ENCODE peak calls at places on chromosome 9, in five cellular contexts. D, S, Z, F and O are unnamed samples.

GRCh38 chr9:137429974-137430722 is 7.0 kb downstream of the NOXA1 start:
- DNase-seq in D (no peak), S (no peak), Z (no peak), F (peak), O (peak)

GRCh38 chr9:79014929-79015699 is 556.7 kb upstream of the TLE4 start:
- DNase-seq in D (peak), S (no peak), Z (no peak), F (no peak), O (no peak)

GRCh38 chr9:69671904-69672827 is at the start of gene APBA1:
- DNase-seq in D (peak), S (no peak), Z (no peak), F (peak), O (no peak)

GRCh38 chr9:120778758-120779157 is 14.5 kb downstream of the FBXW2 start:
- DNase-seq in D (peak), S (no peak), Z (peak), F (no peak), O (no peak)

GRCh38 chr9:128845186-128845931 is 15.8 kb upstream of the SPOUT1 start:
- DNase-seq in D (no peak), S (no peak), Z (peak), F (peak), O (no peak)

GRCh38 chr9:114804504-114804903 is 1.3 kb downstream of the TNFSF15 start:
- DNase-seq in D (peak), S (no peak), Z (peak), F (no peak), O (no peak)

GRCh38 chr9:107737987-107738743 is 248.6 kb upstream of the KLF4 start:
- DNase-seq in D (no peak), S (no peak), Z (no peak), F (no peak), O (no peak)

GRCh38 chr9:121860744-121861143 is 209.3 kb downstream of the DAB2IP start:
- DNase-seq in D (no peak), S (no peak), Z (no peak), F (no peak), O (no peak)

GRCh38 chr9:113918697-113919390 is 42.7 kb downstream of the ZNF618 start:
- DNase-seq in D (no peak), S (no peak), Z (no peak), F (no peak), O (no peak)

GRCh38 chr9:90815183-90815943 is 13.7 kb downstream of the SYK start:
- DNase-seq in D (no peak), S (no peak), Z (no peak), F (peak), O (no peak)

GRCh38 chr9:93651521-93651950 is 75.2 kb downstream of the PHF2 start:
- DNase-seq in D (no peak), S (no peak), Z (no peak), F (no peak), O (no peak)

GRCh38 chr9:136616307-136616635 is 46.4 kb upstream of the EGFL7 start:
- DNase-seq in D (no peak), S (no peak), Z (no peak), F (no peak), O (no peak)

GRCh38 chr9:87826331-87826730 is 56.3 kb upstream of the SPATA31E1 start:
- DNase-seq in D (no peak), S (no peak), Z (no peak), F (no peak), O (no peak)

GRCh38 chr9:27184556-27185351 is 75.7 kb downstream of the TEK start:
- DNase-seq in D (no peak), S (no peak), Z (no peak), F (no peak), O (no peak)

GRCh38 chr9:84736076-84736475 is 66.5 kb downstream of the NTRK2 start:
- DNase-seq in D (no peak), S (no peak), Z (no peak), F (no peak), O (no peak)

GRCh38 chr9:121652037-121652837 is 803 bp downstream of the DAB2IP start:
- DNase-seq in D (no peak), S (no peak), Z (no peak), F (no peak), O (no peak)

GRCh38 chr9:128072144-128073021 is 4.4 kb downstream of the SLC25A25 start:
- DNase-seq in D (peak), S (peak), Z (no peak), F (peak), O (no peak)

GRCh38 chr9:14322211-14323082 is 8.5 kb upstream of the NFIB start:
- DNase-seq in D (peak), S (no peak), Z (peak), F (peak), O (peak)

GRCh38 chr9:20238921-20239320 is 383.4 kb downstream of the MLLT3 start:
- DNase-seq in D (no peak), S (no peak), Z (no peak), F (no peak), O (no peak)

GRCh38 chr9:95078934-95079333 is 238.6 kb downstream of the FANCC start:
- DNase-seq in D (no peak), S (no peak), Z (no peak), F (no peak), O (no peak)

GRCh38 chr9:112624711-112625707 is 92.9 kb downstream of the INIP start:
- DNase-seq in D (no peak), S (no peak), Z (no peak), F (no peak), O (no peak)

GRCh38 chr9:15404171-15404570 is 18.5 kb upstream of the SNAPC3 start:
- DNase-seq in D (no peak), S (no peak), Z (no peak), F (no peak), O (no peak)

GRCh38 chr9:81628897-81629296 is 60.5 kb downstream of the TLE1 start:
- DNase-seq in D (peak), S (no peak), Z (peak), F (no peak), O (no peak)

GRCh38 chr9:93083592-93084470 is 12.2 kb upstream of the CARD19 start:
- DNase-seq in D (no peak), S (no peak), Z (no peak), F (no peak), O (no peak)

GRCh38 chr9:121178676-121179372 is 22.8 kb downstream of the RAB14 start:
- DNase-seq in D (no peak), S (no peak), Z (no peak), F (no peak), O (no peak)

GRCh38 chr9:110842976-110843375 is 174.4 kb downstream of the MUSK start:
- DNase-seq in D (no peak), S (no peak), Z (no peak), F (no peak), O (no peak)
- TF ChIP-seq KDM1A in D (no peak), S (no peak), Z (no peak), F (no peak), O (no peak)

GRCh38 chr9:99721898-99722297 is 99.8 kb upstream of the NR4A3 start:
- DNase-seq in D (no peak), S (no peak), Z (no peak), F (no peak), O (no peak)

GRCh38 chr9:99725852-99726251 is 95.8 kb upstream of the NR4A3 start:
- DNase-seq in D (no peak), S (no peak), Z (no peak), F (no peak), O (no peak)

GRCh38 chr9:99724640-99725039 is 97.0 kb upstream of the NR4A3 start:
- DNase-seq in D (no peak), S (no peak), Z (no peak), F (no peak), O (no peak)

GRCh38 chr9:99720455-99721050 is 101.1 kb upstream of the NR4A3 start:
- DNase-seq in D (no peak), S (peak), Z (no peak), F (no peak), O (no peak)

DNA sequence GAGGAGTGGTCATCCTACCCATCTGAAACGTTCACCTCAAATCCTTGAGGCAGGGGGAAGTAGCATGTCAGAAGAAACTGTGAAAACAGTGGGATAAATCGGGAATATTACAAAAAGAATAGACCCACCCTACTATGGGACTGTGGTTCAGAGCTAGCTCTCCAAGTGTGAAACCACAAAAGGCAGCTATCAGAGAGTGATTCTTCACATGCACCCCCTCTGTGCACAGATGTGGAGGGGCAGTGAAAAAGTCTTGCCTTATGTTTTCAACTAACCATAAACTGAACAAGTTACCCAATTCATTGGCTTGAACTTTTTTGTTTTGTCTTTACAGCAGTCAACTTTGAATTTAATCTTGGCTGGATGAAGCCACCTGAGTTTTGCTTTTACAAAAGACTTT is 98.8 kb upstream of the NR4A3 start:
- DNase-seq in D (no peak), S (no peak), Z (no peak), F (no peak), O (no peak)
- TF ChIP-seq KDM1A in D (no peak), S (no peak), Z (no peak), F (no peak), O (no peak)

DNA sequence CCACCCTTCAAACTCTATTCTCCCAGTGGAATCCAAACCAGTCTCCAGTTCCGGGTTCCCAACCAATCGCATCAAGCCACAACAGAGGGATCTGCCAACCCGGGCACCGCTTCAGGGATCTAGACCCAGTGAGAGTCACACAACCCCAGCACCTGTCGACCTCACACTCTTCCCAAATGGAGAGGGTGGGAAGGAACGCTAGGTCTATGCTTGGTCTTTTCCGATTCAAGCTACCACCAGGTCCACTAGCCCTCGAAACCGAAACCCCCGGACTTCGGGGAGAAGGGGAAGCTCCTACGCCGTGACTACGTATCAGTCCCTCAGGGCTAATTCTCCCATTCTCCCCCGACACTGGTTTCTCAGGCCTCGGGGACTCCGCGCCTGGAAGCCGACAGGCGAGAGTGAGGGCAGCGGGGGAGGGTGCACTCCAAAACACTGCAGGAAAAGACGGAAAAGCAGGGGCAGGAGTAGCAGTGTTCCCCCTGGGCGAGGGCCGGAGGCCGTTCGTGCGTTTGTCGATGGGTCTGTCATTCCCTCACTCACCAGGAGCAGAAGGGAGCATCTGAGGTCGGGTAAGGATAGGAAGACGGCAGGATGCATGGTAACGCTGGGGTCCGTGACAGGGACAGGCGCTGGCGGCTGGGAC is 436 bp downstream of the ERP44 start:
- DNase-seq in D (peak), S (no peak), Z (peak), F (peak), O (peak)
- TF ChIP-seq KDM1A in D (no peak), S (no peak), Z (no peak), F (no peak), O (no peak)

GRCh38 chr9:9820411-9820810 is 792.4 kb downstream of the PTPRD start:
- DNase-seq in D (no peak), S (no peak), Z (no peak), F (no peak), O (no peak)
- TF ChIP-seq KDM1A in D (no peak), S (no peak), Z (no peak), F (no peak), O (no peak)

DNA sequence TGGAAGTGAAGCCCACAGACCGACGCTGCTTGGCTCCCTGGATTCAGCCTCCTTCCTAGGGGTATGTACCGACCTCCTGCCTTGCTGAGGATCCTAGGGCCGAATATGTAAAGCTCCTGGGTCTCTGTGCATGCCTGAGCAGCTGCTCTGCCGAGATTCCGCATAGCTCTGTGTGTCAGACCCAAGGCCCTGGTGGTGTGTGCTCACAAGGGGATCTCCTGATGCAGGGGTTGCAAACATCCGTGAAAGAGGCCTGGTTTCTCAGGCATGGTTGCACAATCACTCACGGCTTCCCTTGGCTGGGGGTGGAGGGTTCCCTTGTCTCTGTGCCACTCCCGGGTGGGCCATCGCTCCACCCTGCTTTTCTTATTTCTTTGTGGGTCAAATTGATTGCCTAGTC is 19.9 kb upstream of the SVEP1 start:
- DNase-seq in D (no peak), S (no peak), Z (no peak), F (no peak), O (no peak)
- TF ChIP-seq KDM1A in D (no peak), S (no peak), Z (no peak), F (no peak), O (no peak)

GRCh38 chr9:33082135-33082534 is 5.7 kb upstream of the SMU1 start:
- DNase-seq in D (no peak), S (no peak), Z (peak), F (no peak), O (no peak)
- TF ChIP-seq KDM1A in D (no peak), S (no peak), Z (peak), F (no peak), O (no peak)